ENCODE peak calls at places on chromosomes 2 and 18, in four cellular contexts. B is activated naive CD4-positive, alpha-beta T cell treated with anti-CD3 and anti-CD28 coated beads for 36 hours; F is naive B cell; J is activated gamma-delta T cell. N is an unnamed sample.

GRCh38 chr2:11558206-11558886 is 24.5 kb downstream of the GREB1 start:
- DNase-seq in B (no peak), F (no peak), J (no peak), N (no peak)

GRCh38 chr2:106104332-106105062 is 89.6 kb downstream of the UXS1 start:
- DNase-seq in B (peak; percentile 80), F (peak; percentile 57), J (no peak), N (peak; percentile 47)

GRCh38 chr2:209334188-209335017 is 89.4 kb upstream of the MAP2 start:
- DNase-seq in B (peak; percentile 63), F (peak; percentile 35), J (no peak), N (no peak)

GRCh38 chr2:159944874-159945273 is 117.5 kb downstream of the PLA2R1 start:
- DNase-seq in B (no peak), F (no peak), J (no peak), N (no peak)

GRCh38 chr18:36950282-36950681 is 121.4 kb downstream of the KIAA1328 start:
- DNase-seq in B (no peak), F (no peak), J (no peak), N (no peak)

GRCh38 chr2:33420726-33421125 is 55.7 kb upstream of the RASGRP3 start:
- DNase-seq in B (no peak), F (no peak), J (no peak), N (no peak)

GRCh38 chr2:72035518-72036172 is 112.0 kb downstream of the CYP26B1 start:
- DNase-seq in B (no peak), F (no peak), J (no peak), N (no peak)

GRCh38 chr2:114534728-114535084 is 92.3 kb downstream of the DPP10 start:
- DNase-seq in B (no peak), F (no peak), J (no peak), N (no peak)

GRCh38 chr2:25567406-25567805 is 106.0 kb downstream of the DTNB start:
- DNase-seq in B (peak; percentile 44), F (peak; percentile 34), J (no peak), N (no peak)

GRCh38 chr2:43024515-43024962 is 201.9 kb downstream of the ZFP36L2 start:
- DNase-seq in B (peak; percentile 58), F (peak; percentile 34), J (no peak), N (no peak)

GRCh38 chr18:45702871-45703270 is 21.1 kb upstream of the SLC14A1 start:
- DNase-seq in B (no peak), F (no peak), J (no peak), N (no peak)

GRCh38 chr2:105739408-105739807 is 5.3 kb upstream of the NCK2 start:
- DNase-seq in B (peak; percentile 72), F (no peak), J (no peak), N (no peak)

GRCh38 chr2:3523551-3524041 is 4.3 kb upstream of the ADI1 start:
- DNase-seq in B (no peak), F (no peak), J (no peak), N (no peak)

GRCh38 chr2:10329880-10330699 is 27.4 kb downstream of the HPCAL1 start:
- DNase-seq in B (peak; percentile 46), F (peak; percentile 25), J (no peak), N (no peak)

GRCh38 chr2:71581015-71581414 is 127.7 kb downstream of the DYSF start:
- DNase-seq in B (no peak), F (no peak), J (no peak), N (no peak)

GRCh38 chr2:119230630-119231185 is 7.1 kb downstream of the STEAP3 start:
- DNase-seq in B (no peak), F (no peak), J (no peak), N (no peak)

GRCh38 chr2:14831458-14831857 is 198.9 kb downstream of the LRATD1 start:
- DNase-seq in B (no peak), F (no peak), J (no peak), N (no peak)

GRCh38 chr2:147531299-147531698 is 313.5 kb upstream of the ACVR2A start:
- DNase-seq in B (no peak), F (no peak), J (no peak), N (no peak)

GRCh38 chr2:55511508-55512124 is 7.9 kb upstream of the CFAP36 start:
- DNase-seq in B (no peak), F (no peak), J (no peak), N (no peak)

GRCh38 chr2:219058541-219059374 is 2.0 kb downstream of the IHH start:
- DNase-seq in B (no peak), F (no peak), J (no peak), N (no peak)

GRCh38 chr2:111923271-111923670 is 24.9 kb downstream of the MERTK start:
- DNase-seq in B (no peak), F (no peak), J (no peak), N (no peak)

GRCh38 chr2:167842047-167842446 is 405.3 kb downstream of the STK39 start:
- DNase-seq in B (no peak), F (no peak), J (no peak), N (no peak)

GRCh38 chr18:25832008-25832604 is 258.3 kb downstream of the SS18 start:
- DNase-seq in B (peak; percentile 46), F (no peak), J (no peak), N (no peak)

GRCh38 chr2:32632089-32632488 is 4.2 kb downstream of the TTC27 start:
- DNase-seq in B (peak; percentile 34), F (no peak), J (no peak), N (no peak)

GRCh38 chr2:219159771-219160185 is 837 bp downstream of the NHEJ1 start:
- DNase-seq in B (no peak), F (no peak), J (no peak), N (no peak)

GRCh38 chr2:197873293-197873701 is 68.9 kb downstream of the PLCL1 start:
- DNase-seq in B (no peak), F (no peak), J (no peak), N (no peak)

GRCh38 chr2:12718662-12719399 is 2.1 kb downstream of the TRIB2 start:
- DNase-seq in B (no peak), F (peak; percentile 25), J (peak; percentile 13), N (no peak)

GRCh38 chr18:48859311-48860275 is 91.2 kb downstream of the SMAD7 start:
- DNase-seq in B (no peak), F (no peak), J (no peak), N (no peak)

GRCh38 chr2:133085646-133086045 is 415.6 kb upstream of the LYPD1 start:
- DNase-seq in B (no peak), F (no peak), J (no peak), N (no peak)

GRCh38 chr2:202171246-202171833 is 67.1 kb downstream of the SUMO1 start:
- DNase-seq in B (peak; percentile 30), F (no peak), J (no peak), N (no peak)

GRCh38 chr2:29811378-29811777 is 110.0 kb downstream of the ALK start:
- DNase-seq in B (no peak), F (no peak), J (no peak), N (no peak)

GRCh38 chr2:28896906-28897305 is 2.4 kb downstream of the WDR43 start:
- DNase-seq in B (no peak), F (no peak), J (no peak), N (no peak)